ENCODE peak calls at places on chromosomes 1 and 21, in five cellular contexts. One of them, this sample, is unnamed.

GRCh38 chr1:214719207-214719606 is 116.2 kb downstream of the CENPF start:
- DNase-seq in KG1: no peak
- DNase-seq in stomach: no peak
- DNase-seq in tibial artery: no peak
- DNase-seq in C1 segment of cervical spinal cord: no peak
- DNase-seq in this sample: no peak

GRCh38 chr1:103250441-103250861 is 142.1 kb upstream of the COL11A1 start:
- DNase-seq in KG1: no peak
- DNase-seq in stomach: no peak
- DNase-seq in tibial artery: no peak
- DNase-seq in C1 segment of cervical spinal cord: no peak
- DNase-seq in this sample: no peak

GRCh38 chr1:18279713-18280074 is 172.1 kb downstream of the IGSF21 start:
- DNase-seq in KG1: no peak
- DNase-seq in stomach: no peak
- DNase-seq in tibial artery: no peak
- DNase-seq in C1 segment of cervical spinal cord: no peak
- DNase-seq in this sample: no peak

GRCh38 chr21:22056904-22057303 is 1058.7 kb downstream of the NCAM2 start:
- DNase-seq in KG1: no peak
- DNase-seq in stomach: no peak
- DNase-seq in tibial artery: no peak
- DNase-seq in C1 segment of cervical spinal cord: no peak
- DNase-seq in this sample: no peak

GRCh38 chr1:223711838-223712183 is 528 bp upstream of the CAPN2 start:
- DNase-seq in KG1: no peak
- DNase-seq in stomach: no peak
- DNase-seq in tibial artery: no peak
- DNase-seq in C1 segment of cervical spinal cord: no peak
- DNase-seq in this sample: no peak

GRCh38 chr1:201142854-201143725 is 11.2 kb downstream of the TMEM9 start:
- DNase-seq in KG1: no peak
- DNase-seq in stomach: no peak
- DNase-seq in tibial artery: no peak
- DNase-seq in C1 segment of cervical spinal cord: no peak
- DNase-seq in this sample: no peak

GRCh38 chr1:205626216-205626615 is 5.6 kb downstream of the ELK4 start:
- DNase-seq in KG1: no peak
- DNase-seq in stomach: no peak
- DNase-seq in tibial artery: no peak
- DNase-seq in C1 segment of cervical spinal cord: no peak
- DNase-seq in this sample: no peak

GRCh38 chr21:34093083-34093482 is 19.7 kb downstream of the MRPS6 start:
- DNase-seq in KG1: no peak
- DNase-seq in stomach: no peak
- DNase-seq in tibial artery: no peak
- DNase-seq in C1 segment of cervical spinal cord: no peak
- DNase-seq in this sample: no peak